ENCODE peak calls at places on chromosome 2, in seven cellular contexts. One of them, this sample, is unnamed.

GRCh38 chr2:39313575-39313974 is 69.8 kb upstream of the CDKL4 start:
- DNase-seq in endothelial cell: no peak
- DNase-seq in left lung: no peak
- DNase-seq in GM12865: no peak
- DNase-seq in BE2C: no peak
- DNase-seq in CD8-positive, alpha-beta T cell: no peak
- DNase-seq in astrocyte of the spinal cord: peak; percentile 72
- DNase-seq in this sample: no peak

GRCh38 chr2:108586116-108586515 is 51.8 kb downstream of the LIMS1 start:
- DNase-seq in CD8-positive, alpha-beta T cell: no peak
- DNase-seq in endothelial cell: no peak
- DNase-seq in GM12865: no peak
- DNase-seq in astrocyte of the spinal cord: peak; percentile 49
- DNase-seq in left lung: no peak
- DNase-seq in BE2C: no peak
- DNase-seq in this sample: no peak

GRCh38 chr2:39603436-39603835 is 62.3 kb upstream of the TMEM178A start:
- DNase-seq in BE2C: no peak
- DNase-seq in astrocyte of the spinal cord: no peak
- DNase-seq in left lung: no peak
- DNase-seq in endothelial cell: no peak
- DNase-seq in CD8-positive, alpha-beta T cell: no peak
- DNase-seq in GM12865: no peak
- DNase-seq in this sample: no peak

GRCh38 chr2:98604547-98604946 is 3.8 kb downstream of the COA5 start:
- DNase-seq in endothelial cell: no peak
- DNase-seq in BE2C: no peak
- DNase-seq in GM12865: no peak
- DNase-seq in astrocyte of the spinal cord: no peak
- DNase-seq in CD8-positive, alpha-beta T cell: no peak
- DNase-seq in left lung: no peak
- DNase-seq in this sample: no peak

GRCh38 chr2:112623913-112624777 is 21.6 kb upstream of the SLC20A1 start:
- DNase-seq in CD8-positive, alpha-beta T cell: no peak
- DNase-seq in BE2C: no peak
- DNase-seq in astrocyte of the spinal cord: peak; percentile 75
- DNase-seq in left lung: peak; percentile 64
- DNase-seq in GM12865: peak; percentile 81
- DNase-seq in endothelial cell: no peak
- DNase-seq in this sample: no peak

GRCh38 chr2:133171396-133172004 is 396.8 kb downstream of the NCKAP5 start:
- DNase-seq in GM12865: peak; percentile 55
- DNase-seq in left lung: no peak
- DNase-seq in endothelial cell: peak; percentile 30
- DNase-seq in CD8-positive, alpha-beta T cell: no peak
- DNase-seq in astrocyte of the spinal cord: peak; percentile 80
- DNase-seq in BE2C: no peak
- DNase-seq in this sample: no peak

GRCh38 chr2:3759766-3760165 is 56.4 kb downstream of the DCDC2C start:
- DNase-seq in astrocyte of the spinal cord: no peak
- DNase-seq in GM12865: no peak
- DNase-seq in left lung: no peak
- DNase-seq in BE2C: no peak
- DNase-seq in CD8-positive, alpha-beta T cell: no peak
- DNase-seq in endothelial cell: no peak
- DNase-seq in this sample: no peak

GRCh38 chr2:11388262-11389047 is 44.0 kb upstream of the ROCK2 start:
- DNase-seq in CD8-positive, alpha-beta T cell: no peak
- DNase-seq in GM12865: peak; percentile 24
- DNase-seq in BE2C: no peak
- DNase-seq in endothelial cell: no peak
- DNase-seq in astrocyte of the spinal cord: no peak
- DNase-seq in left lung: no peak
- DNase-seq in this sample: no peak

GRCh38 chr2:3612639-3613523 is 18.0 kb downstream of the COLEC11 start:
- DNase-seq in left lung: peak; percentile 20
- DNase-seq in CD8-positive, alpha-beta T cell: no peak
- DNase-seq in GM12865: no peak
- DNase-seq in BE2C: no peak
- DNase-seq in endothelial cell: no peak
- DNase-seq in astrocyte of the spinal cord: no peak
- DNase-seq in this sample: no peak

GRCh38 chr2:54422072-54422581 is 34.0 kb upstream of the SPTBN1 start:
- DNase-seq in BE2C: no peak
- DNase-seq in astrocyte of the spinal cord: no peak
- DNase-seq in left lung: no peak
- DNase-seq in CD8-positive, alpha-beta T cell: peak; percentile 8
- DNase-seq in GM12865: no peak
- DNase-seq in endothelial cell: no peak
- DNase-seq in this sample: no peak

GRCh38 chr2:2621855-2622254 is 290.8 kb upstream of the MYT1L start:
- DNase-seq in CD8-positive, alpha-beta T cell: no peak
- DNase-seq in astrocyte of the spinal cord: no peak
- DNase-seq in GM12865: peak; percentile 23
- DNase-seq in endothelial cell: no peak
- DNase-seq in BE2C: no peak
- DNase-seq in left lung: no peak
- DNase-seq in this sample: no peak

GRCh38 chr2:132374551-132374950 is 42.1 kb upstream of the GPR39 start:
- DNase-seq in endothelial cell: no peak
- DNase-seq in BE2C: no peak
- DNase-seq in GM12865: no peak
- DNase-seq in left lung: no peak
- DNase-seq in astrocyte of the spinal cord: peak; percentile 16
- DNase-seq in CD8-positive, alpha-beta T cell: no peak
- DNase-seq in this sample: no peak

GRCh38 chr2:7766302-7766701 is 849.1 kb downstream of the RNF144A start:
- DNase-seq in astrocyte of the spinal cord: no peak
- DNase-seq in CD8-positive, alpha-beta T cell: no peak
- DNase-seq in endothelial cell: no peak
- DNase-seq in left lung: no peak
- DNase-seq in BE2C: no peak
- DNase-seq in GM12865: no peak
- DNase-seq in this sample: no peak

GRCh38 chr2:235098273-235098672 is 146.5 kb downstream of the SH3BP4 start:
- DNase-seq in endothelial cell: no peak
- DNase-seq in CD8-positive, alpha-beta T cell: no peak
- DNase-seq in astrocyte of the spinal cord: no peak
- DNase-seq in left lung: no peak
- DNase-seq in BE2C: no peak
- DNase-seq in GM12865: no peak
- DNase-seq in this sample: no peak

GRCh38 chr2:224850081-224850480 is 133.9 kb upstream of the CCDC195 start:
- DNase-seq in astrocyte of the spinal cord: no peak
- DNase-seq in left lung: no peak
- DNase-seq in BE2C: no peak
- DNase-seq in CD8-positive, alpha-beta T cell: no peak
- DNase-seq in GM12865: no peak
- DNase-seq in endothelial cell: no peak
- DNase-seq in this sample: no peak

GRCh38 chr2:30867385-30867784 is 60.1 kb upstream of the CAPN13 start:
- DNase-seq in endothelial cell: no peak
- DNase-seq in left lung: no peak
- DNase-seq in BE2C: no peak
- DNase-seq in GM12865: no peak
- DNase-seq in astrocyte of the spinal cord: no peak
- DNase-seq in CD8-positive, alpha-beta T cell: no peak
- DNase-seq in this sample: no peak

GRCh38 chr2:185835974-185836373 is 97.4 kb downstream of the FSIP2 start:
- DNase-seq in endothelial cell: no peak
- DNase-seq in GM12865: no peak
- DNase-seq in CD8-positive, alpha-beta T cell: no peak
- DNase-seq in BE2C: no peak
- DNase-seq in astrocyte of the spinal cord: no peak
- DNase-seq in left lung: no peak
- DNase-seq in this sample: no peak

GRCh38 chr2:109342451-109342850 is 213.4 kb downstream of the SH3RF3 start:
- DNase-seq in GM12865: no peak
- DNase-seq in endothelial cell: no peak
- DNase-seq in astrocyte of the spinal cord: no peak
- DNase-seq in CD8-positive, alpha-beta T cell: no peak
- DNase-seq in BE2C: no peak
- DNase-seq in left lung: no peak
- DNase-seq in this sample: no peak

GRCh38 chr2:239714116-239714515 is 311.0 kb downstream of the NDUFA10 start:
- DNase-seq in left lung: no peak
- DNase-seq in CD8-positive, alpha-beta T cell: no peak
- DNase-seq in astrocyte of the spinal cord: no peak
- DNase-seq in endothelial cell: no peak
- DNase-seq in GM12865: no peak
- DNase-seq in BE2C: no peak
- DNase-seq in this sample: no peak

GRCh38 chr2:233992481-233993217 is 57.9 kb upstream of the SPP2 start:
- DNase-seq in GM12865: no peak
- DNase-seq in BE2C: no peak
- DNase-seq in endothelial cell: no peak
- DNase-seq in CD8-positive, alpha-beta T cell: no peak
- DNase-seq in astrocyte of the spinal cord: no peak
- DNase-seq in left lung: no peak
- DNase-seq in this sample: no peak

GRCh38 chr2:68284896-68285295 is 32.6 kb upstream of the PPP3R1 start:
- DNase-seq in CD8-positive, alpha-beta T cell: no peak
- DNase-seq in BE2C: no peak
- DNase-seq in left lung: no peak
- DNase-seq in astrocyte of the spinal cord: peak; percentile 9
- DNase-seq in endothelial cell: no peak
- DNase-seq in GM12865: no peak
- DNase-seq in this sample: no peak

GRCh38 chr2:128311755-128312341 is 6.8 kb downstream of the HS6ST1 start:
- DNase-seq in CD8-positive, alpha-beta T cell: no peak
- DNase-seq in astrocyte of the spinal cord: no peak
- DNase-seq in endothelial cell: peak; percentile 2
- DNase-seq in left lung: peak; percentile 25
- DNase-seq in GM12865: no peak
- DNase-seq in BE2C: no peak
- DNase-seq in this sample: no peak

GRCh38 chr2:223692227-223692947 is 90.2 kb upstream of the SCG2 start:
- DNase-seq in astrocyte of the spinal cord: peak; percentile 69
- DNase-seq in CD8-positive, alpha-beta T cell: no peak
- DNase-seq in endothelial cell: peak; percentile 45
- DNase-seq in GM12865: no peak
- DNase-seq in BE2C: peak; percentile 62
- DNase-seq in left lung: peak; percentile 40
- DNase-seq in this sample: peak; percentile 37

GRCh38 chr2:156125018-156125417 is 207.5 kb downstream of the NR4A2 start:
- DNase-seq in left lung: no peak
- DNase-seq in GM12865: no peak
- DNase-seq in astrocyte of the spinal cord: no peak
- DNase-seq in CD8-positive, alpha-beta T cell: no peak
- DNase-seq in endothelial cell: no peak
- DNase-seq in BE2C: no peak
- DNase-seq in this sample: no peak

GRCh38 chr2:164739966-164740365 is 101.7 kb downstream of the COBLL1 start:
- DNase-seq in left lung: no peak
- DNase-seq in GM12865: no peak
- DNase-seq in endothelial cell: no peak
- DNase-seq in BE2C: no peak
- DNase-seq in CD8-positive, alpha-beta T cell: no peak
- DNase-seq in astrocyte of the spinal cord: peak; percentile 79
- DNase-seq in this sample: no peak

DNA sequence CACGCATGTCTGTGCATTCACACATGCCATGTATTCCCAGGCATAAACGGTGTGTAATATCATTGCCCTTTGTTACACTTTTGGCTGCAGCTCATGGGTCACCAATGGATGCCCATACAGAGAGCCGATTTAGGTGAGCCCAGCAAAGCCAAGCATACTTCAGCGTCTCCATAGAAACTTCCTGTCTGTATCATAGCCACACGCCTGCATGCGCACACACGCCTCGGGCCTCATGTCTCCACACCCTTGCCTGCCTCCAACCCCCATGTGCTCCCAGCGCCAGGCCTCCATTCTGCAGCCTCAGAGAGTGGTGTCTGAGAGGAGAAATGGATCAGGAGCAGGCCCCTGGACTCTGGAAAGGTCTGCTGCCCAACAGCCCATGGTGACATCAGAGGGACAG is 33.5 kb upstream of the SELENOI start:
- DNase-seq in astrocyte of the spinal cord: no peak
- DNase-seq in GM12865: no peak
- DNase-seq in CD8-positive, alpha-beta T cell: no peak
- DNase-seq in BE2C: no peak
- DNase-seq in endothelial cell: no peak
- DNase-seq in left lung: no peak
- DNase-seq in this sample: no peak
- TF ChIP-seq CTCF in astrocyte of the spinal cord: no peak
- TF ChIP-seq CTCF in GM12865: no peak
- TF ChIP-seq CTCF in CD8-positive, alpha-beta T cell: no peak
- TF ChIP-seq CTCF in BE2C: no peak
- TF ChIP-seq CTCF in endothelial cell: no peak
- TF ChIP-seq CTCF in left lung: no peak
- TF ChIP-seq CTCF in this sample: no peak

GRCh38 chr2:170369894-170370293 is 191.9 kb downstream of the MYO3B start:
- DNase-seq in astrocyte of the spinal cord: peak; percentile 48
- DNase-seq in left lung: no peak
- DNase-seq in BE2C: no peak
- DNase-seq in CD8-positive, alpha-beta T cell: no peak
- DNase-seq in endothelial cell: no peak
- DNase-seq in GM12865: no peak
- DNase-seq in this sample: no peak
- TF ChIP-seq CTCF in astrocyte of the spinal cord: peak; percentile 8
- TF ChIP-seq CTCF in left lung: no peak
- TF ChIP-seq CTCF in BE2C: no peak
- TF ChIP-seq CTCF in CD8-positive, alpha-beta T cell: no peak
- TF ChIP-seq CTCF in endothelial cell: peak; percentile 57
- TF ChIP-seq CTCF in GM12865: no peak
- TF ChIP-seq CTCF in this sample: peak; percentile 28

GRCh38 chr2:236319036-236319435 is 54.8 kb upstream of the ASB18 start:
- DNase-seq in BE2C: no peak
- DNase-seq in endothelial cell: no peak
- DNase-seq in GM12865: no peak
- DNase-seq in left lung: no peak
- DNase-seq in CD8-positive, alpha-beta T cell: no peak
- DNase-seq in astrocyte of the spinal cord: no peak
- DNase-seq in this sample: no peak
- TF ChIP-seq CTCF in BE2C: peak; percentile 13
- TF ChIP-seq CTCF in endothelial cell: no peak
- TF ChIP-seq CTCF in GM12865: no peak
- TF ChIP-seq CTCF in left lung: no peak
- TF ChIP-seq CTCF in CD8-positive, alpha-beta T cell: no peak
- TF ChIP-seq CTCF in astrocyte of the spinal cord: no peak
- TF ChIP-seq CTCF in this sample: no peak

GRCh38 chr2:28413896-28414290 is 21.2 kb downstream of the FOSL2 start:
- DNase-seq in endothelial cell: no peak
- DNase-seq in astrocyte of the spinal cord: peak; percentile 48
- DNase-seq in left lung: no peak
- DNase-seq in GM12865: no peak
- DNase-seq in CD8-positive, alpha-beta T cell: no peak
- DNase-seq in BE2C: no peak
- DNase-seq in this sample: no peak

GRCh38 chr2:28412625-28413151 is 20.0 kb downstream of the FOSL2 start:
- DNase-seq in GM12865: no peak
- DNase-seq in CD8-positive, alpha-beta T cell: no peak
- DNase-seq in BE2C: no peak
- DNase-seq in astrocyte of the spinal cord: peak; percentile 4
- DNase-seq in endothelial cell: no peak
- DNase-seq in left lung: peak; percentile 27
- DNase-seq in this sample: no peak

GRCh38 chr2:28411956-28412609 is 19.4 kb downstream of the FOSL2 start:
- DNase-seq in astrocyte of the spinal cord: no peak
- DNase-seq in CD8-positive, alpha-beta T cell: no peak
- DNase-seq in BE2C: no peak
- DNase-seq in left lung: peak; percentile 32
- DNase-seq in endothelial cell: no peak
- DNase-seq in GM12865: no peak
- DNase-seq in this sample: no peak

GRCh38 chr2:28414583-28414982 is 21.9 kb downstream of the FOSL2 start:
- DNase-seq in CD8-positive, alpha-beta T cell: no peak
- DNase-seq in GM12865: no peak
- DNase-seq in left lung: peak; percentile 20
- DNase-seq in BE2C: no peak
- DNase-seq in endothelial cell: no peak
- DNase-seq in astrocyte of the spinal cord: peak; percentile 26
- DNase-seq in this sample: no peak

GRCh38 chr2:28413152-28413895 is 20.7 kb downstream of the FOSL2 start:
- DNase-seq in left lung: peak; percentile 47
- DNase-seq in CD8-positive, alpha-beta T cell: no peak
- DNase-seq in astrocyte of the spinal cord: peak; percentile 72
- DNase-seq in GM12865: no peak
- DNase-seq in endothelial cell: no peak
- DNase-seq in BE2C: peak; percentile 34
- DNase-seq in this sample: peak; percentile 72
- TF ChIP-seq CTCF in left lung: no peak
- TF ChIP-seq CTCF in CD8-positive, alpha-beta T cell: no peak
- TF ChIP-seq CTCF in astrocyte of the spinal cord: peak; percentile 25
- TF ChIP-seq CTCF in GM12865: no peak
- TF ChIP-seq CTCF in endothelial cell: no peak
- TF ChIP-seq CTCF in BE2C: peak; percentile 23
- TF ChIP-seq CTCF in this sample: no peak